ENCODE peak calls at places on chromosomes 2 and 18, in seven cellular contexts. I, L, N, H, G, T and Q are unnamed samples.

GRCh38 chr2:149585317-149585885 is 2.2 kb downstream of the MMADHC start:
- DNase-seq in I (no peak), L (peak; percentile 65), N (no peak), H (no peak), G (no peak), T (no peak), Q (no peak)

GRCh38 chr2:157424374-157424773 is 19.5 kb downstream of the CYTIP start:
- DNase-seq in I (no peak), L (no peak), N (no peak), H (no peak), G (no peak), T (no peak), Q (no peak)

GRCh38 chr2:120400546-120400945 is 54.6 kb downstream of the INHBB start:
- DNase-seq in I (no peak), L (no peak), N (no peak), H (no peak), G (no peak), T (no peak), Q (no peak)

GRCh38 chr2:182173944-182174622 is 188.4 kb downstream of the PPP1R1C start:
- DNase-seq in I (no peak), L (no peak), N (no peak), H (peak; percentile 48), G (no peak), T (no peak), Q (no peak)

GRCh38 chr2:27320958-27321543 is 1.8 kb downstream of the MPV17 start:
- DNase-seq in I (peak; percentile 99), L (peak; percentile 92), N (peak; percentile 97), H (peak; percentile 98), G (no peak), T (peak; percentile 71), Q (no peak)

GRCh38 chr2:112162341-112162740 is 24.2 kb downstream of the FBLN7 start:
- DNase-seq in I (no peak), L (no peak), N (no peak), H (no peak), G (no peak), T (no peak), Q (no peak)

GRCh38 chr2:180656455-180656847 is 324.0 kb upstream of the UBE2E3 start:
- DNase-seq in I (no peak), L (peak; percentile 33), N (no peak), H (peak; percentile 25), G (no peak), T (no peak), Q (no peak)

GRCh38 chr2:64563436-64563938 is 39.4 kb downstream of the AFTPH start:
- DNase-seq in I (no peak), L (peak; percentile 3), N (no peak), H (no peak), G (no peak), T (no peak), Q (no peak)

GRCh38 chr2:168614291-168615018 is 158.4 kb downstream of the CERS6 start:
- DNase-seq in I (no peak), L (no peak), N (no peak), H (no peak), G (no peak), T (no peak), Q (no peak)

GRCh38 chr2:186695081-186695756 is 1.4 kb downstream of the FAM171B start:
- DNase-seq in I (no peak), L (peak; percentile 84), N (peak; percentile 21), H (peak; percentile 66), G (no peak), T (no peak), Q (no peak)
- H3K4me3 ChIP-seq in I (peak overlapping the region; percentile 58), L (peak overlapping the region; percentile 95), N (no peak overlapping the region), H (peak overlapping the region; percentile 81), G (no peak overlapping the region), T (peak overlapping the region; percentile 85), Q (no peak overlapping the region)

DNA sequence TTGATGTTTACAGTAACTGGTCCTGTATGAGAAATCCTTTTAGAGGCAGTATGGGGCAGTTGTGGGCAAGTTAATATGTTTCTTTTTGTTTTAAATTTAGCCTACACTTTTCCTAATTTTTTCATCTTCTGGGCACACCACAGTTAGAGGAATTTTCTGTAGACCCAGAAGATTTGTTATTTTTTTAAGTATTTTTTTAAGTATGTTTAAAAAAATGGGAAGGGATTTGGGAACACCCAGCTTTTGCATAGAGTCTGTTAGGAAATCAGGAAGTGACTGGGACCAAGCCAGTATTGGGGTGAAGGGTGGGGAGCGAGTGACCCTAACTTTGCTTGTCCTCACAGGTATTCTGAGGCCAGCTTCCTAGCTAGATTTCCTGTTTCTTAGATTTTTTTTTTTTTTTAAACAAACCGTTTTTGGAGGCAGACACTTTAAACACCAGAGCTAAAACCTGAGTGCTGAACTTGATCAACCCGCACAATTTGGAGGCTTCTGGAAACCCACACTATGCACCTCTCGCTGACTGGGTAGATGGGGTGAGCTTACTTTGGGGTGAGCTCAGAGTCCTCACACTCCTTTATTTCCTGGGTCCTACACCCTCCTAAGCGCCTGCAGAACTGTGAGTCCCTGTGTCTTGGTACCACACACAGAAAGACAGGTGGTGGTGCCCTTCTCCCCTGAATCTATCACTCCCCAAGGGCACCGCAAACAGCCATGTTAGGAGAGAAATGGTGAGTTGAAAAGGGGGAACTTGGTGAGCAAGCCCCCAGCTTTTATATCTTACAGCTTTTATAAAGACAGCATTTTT is 5.2 kb downstream of the GATA6 start:
- DNase-seq in I (no peak), L (no peak), N (no peak), H (no peak), G (no peak), T (no peak), Q (no peak)
- H3K4me3 ChIP-seq in I (no peak overlapping the region), L (peak overlapping the region; percentile 95), N (peak overlapping the region; percentile 86), H (peak overlapping the region; percentile 86), G (no peak overlapping the region), T (peak overlapping the region; percentile 99), Q (no peak overlapping the region)

DNA sequence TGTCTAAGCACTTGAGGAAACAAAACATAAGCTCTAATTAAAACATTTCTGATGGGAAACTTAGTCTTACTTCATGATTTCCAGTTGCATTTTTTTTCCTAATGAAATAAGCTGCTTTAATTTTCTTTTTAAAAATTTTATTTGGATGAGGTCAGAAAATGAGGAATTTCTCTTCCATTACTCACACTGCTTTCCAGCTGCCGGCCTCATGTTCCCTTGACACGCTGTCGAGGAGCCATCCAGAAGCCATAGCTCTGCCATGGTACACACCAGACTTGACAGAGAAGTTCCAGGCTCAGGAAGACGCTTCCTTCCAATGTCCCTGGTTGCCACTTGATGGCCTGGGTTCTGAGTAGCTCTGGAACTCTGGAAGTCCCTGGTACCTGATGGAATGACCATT is 12.1 kb upstream of the MAPRE2 start:
- DNase-seq in I (no peak), L (no peak), N (peak; percentile 37), H (peak; percentile 62), G (no peak), T (peak; percentile 20), Q (no peak)
- H3K4me3 ChIP-seq in I (no peak overlapping the region), L (peak overlapping the region; percentile 49), N (no peak overlapping the region), H (no peak overlapping the region), G (peak overlapping the region; percentile 90), T (peak overlapping the region; percentile 47), Q (no peak overlapping the region)

DNA sequence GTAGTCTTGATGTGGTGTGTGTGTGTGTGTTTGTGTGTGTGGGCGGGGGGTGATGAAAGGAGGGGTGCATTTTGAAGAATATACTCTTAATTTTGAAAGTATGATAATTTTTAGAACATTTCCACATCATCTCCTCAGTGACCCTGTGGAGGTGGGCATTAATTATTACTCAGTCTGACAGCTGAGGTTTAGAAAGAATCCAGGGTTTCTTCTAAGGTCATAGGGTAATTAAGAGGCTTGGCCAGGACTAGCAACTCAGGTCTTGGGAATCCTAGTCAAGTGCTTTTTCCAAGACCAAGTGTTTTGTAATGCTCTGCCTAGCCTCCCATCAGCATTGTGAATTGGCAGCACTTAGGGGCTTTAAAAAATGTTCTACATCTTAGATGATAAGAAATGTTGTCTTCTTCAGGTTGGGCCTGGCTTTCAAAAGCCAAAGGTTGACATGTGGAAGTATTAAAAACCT is 100.6 kb downstream of the SPTBN1 start:
- DNase-seq in I (no peak), L (peak; percentile 62), N (peak; percentile 39), H (no peak), G (no peak), T (no peak), Q (no peak)
- H3K4me3 ChIP-seq in I (no peak overlapping the region), L (peak overlapping the region; percentile 82), N (no peak overlapping the region), H (no peak overlapping the region), G (no peak overlapping the region), T (no peak overlapping the region), Q (no peak overlapping the region)

GRCh38 chr2:11417946-11418585 is 47.9 kb downstream of the E2F6 start:
- DNase-seq in I (peak; percentile 39), L (no peak), N (no peak), H (no peak), G (no peak), T (no peak), Q (no peak)

GRCh38 chr2:11421863-11422490 is 44.0 kb downstream of the E2F6 start:
- DNase-seq in I (no peak), L (no peak), N (no peak), H (no peak), G (no peak), T (no peak), Q (no peak)

GRCh38 chr2:11420190-11420589 is 45.8 kb downstream of the E2F6 start:
- DNase-seq in I (no peak), L (peak; percentile 33), N (no peak), H (no peak), G (no peak), T (no peak), Q (no peak)

GRCh38 chr2:11420671-11421070 is 45.3 kb downstream of the E2F6 start:
- DNase-seq in I (no peak), L (no peak), N (no peak), H (no peak), G (no peak), T (no peak), Q (no peak)

GRCh38 chr2:11419781-11420180 is 46.2 kb downstream of the E2F6 start:
- DNase-seq in I (peak; percentile 53), L (peak; percentile 50), N (peak; percentile 30), H (peak; percentile 27), G (no peak), T (no peak), Q (no peak)
- H3K4me3 ChIP-seq in I (no peak overlapping the region), L (peak overlapping the region; percentile 66), N (no peak overlapping the region), H (no peak overlapping the region), G (no peak overlapping the region), T (peak overlapping the region; percentile 39), Q (no peak overlapping the region)

DNA sequence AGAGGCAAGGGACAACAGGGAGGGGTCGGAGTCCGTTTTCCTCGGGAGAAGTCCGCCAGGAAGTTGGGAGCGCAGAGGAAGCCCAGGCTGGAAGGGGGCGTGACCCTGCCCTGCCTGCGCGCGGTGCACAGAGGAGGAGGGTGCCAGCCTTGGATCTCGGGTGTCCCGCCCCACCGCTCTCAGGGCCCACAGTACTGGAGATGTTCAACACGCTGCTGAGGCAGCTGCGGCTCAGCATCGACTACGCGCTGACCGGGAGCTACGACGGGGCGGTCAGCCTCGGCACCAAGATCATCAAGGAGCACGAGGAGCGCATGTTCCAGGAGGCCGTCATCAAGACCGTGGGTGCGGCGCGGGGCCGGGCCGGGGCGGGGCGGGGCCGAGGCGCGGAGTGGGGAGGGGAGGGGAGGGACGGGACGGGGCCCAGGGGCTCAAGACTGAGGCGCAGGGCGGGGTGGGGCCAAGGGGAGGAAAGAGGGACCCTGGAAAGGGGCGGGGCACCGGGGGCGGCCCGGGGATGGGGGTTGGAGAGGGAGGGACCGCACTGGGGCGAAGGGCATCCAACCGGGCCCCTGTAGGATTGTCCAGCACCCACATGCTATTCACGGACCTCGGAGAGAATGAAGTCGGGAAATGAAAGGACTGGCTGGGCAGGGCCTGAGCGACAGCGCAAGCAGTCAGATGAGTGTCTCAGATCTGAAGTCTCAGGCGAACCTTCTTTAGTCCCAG is 36.6 kb downstream of the POMC start:
- DNase-seq in I (no peak), L (peak; percentile 12), N (no peak), H (no peak), G (no peak), T (peak; percentile 27), Q (no peak)
- H3K4me3 ChIP-seq in I (peak overlapping the region; percentile 9), L (no peak overlapping the region), N (no peak overlapping the region), H (peak overlapping the region; percentile 15), G (no peak overlapping the region), T (peak overlapping the region; percentile 59), Q (no peak overlapping the region)